ENCODE peak calls at places on chromosome 12, in eight cellular contexts. G is BJ; Q is activated naive CD8-positive, alpha-beta T cell treated with anti-CD3 and anti-CD28 coated beads, Interleukin-2, amount 50 U/mL, for 24 hours; R is neuronal stem cell; K is stimulated activated CD8-positive, alpha-beta memory T cell treated with anti-CD3 and anti-CD28 coated beads, Interleukin-7, amount 100 ng/mL, for 24 hours; L is NCI-H1694; Z is GM10248; D is caudate nucleus. A is an unnamed sample.

GRCh38 chr12:108640802-108641445 is 7.2 kb upstream of the SELPLG start:
- DNase-seq in G (no peak), Q (no peak), R (no peak), K (no peak), L (no peak), Z (no peak), D (no peak), A (no peak)

GRCh38 chr12:96033549-96034389 is 1.6 kb downstream of the LTA4H start:
- DNase-seq in G (no peak), Q (no peak), R (no peak), K (no peak), L (no peak), Z (no peak), D (no peak), A (no peak)

GRCh38 chr12:19436931-19437330 is 2.4 kb upstream of the AEBP2 start:
- DNase-seq in G (no peak), Q (no peak), R (no peak), K (no peak), L (no peak), Z (no peak), D (no peak), A (no peak)

GRCh38 chr12:116347265-116347664 is 69.8 kb upstream of the MED13L start:
- DNase-seq in G (no peak), Q (no peak), R (no peak), K (no peak), L (no peak), Z (no peak), D (no peak), A (no peak)

GRCh38 chr12:131151558-131152345 is 198.0 kb downstream of the ADGRD1 start:
- DNase-seq in G (no peak), Q (no peak), R (no peak), K (no peak), L (no peak), Z (no peak), D (no peak), A (no peak)

GRCh38 chr12:106084048-106084671 is 54.6 kb downstream of the NUAK1 start:
- DNase-seq in G (peak; percentile 92), Q (no peak), R (peak; percentile 81), K (no peak), L (no peak), Z (no peak), D (no peak), A (peak; percentile 88)

GRCh38 chr12:6276936-6277615 is 33.4 kb upstream of the PLEKHG6 start:
- DNase-seq in G (no peak), Q (no peak), R (no peak), K (no peak), L (no peak), Z (peak; percentile 6), D (no peak), A (no peak)

GRCh38 chr12:111313833-111314259 is 55.0 kb downstream of the PHETA1 start:
- DNase-seq in G (peak; percentile 6), Q (peak; percentile 80), R (peak; percentile 81), K (peak; percentile 58), L (peak; percentile 36), Z (peak; percentile 88), D (peak; percentile 24), A (no peak)

GRCh38 chr12:128794661-128795529 is 28.9 kb downstream of the SLC15A4 start:
- DNase-seq in G (no peak), Q (no peak), R (no peak), K (no peak), L (no peak), Z (no peak), D (no peak), A (no peak)

GRCh38 chr12:89756638-89757321 is 48.1 kb upstream of the ATP2B1 start:
- DNase-seq in G (peak; percentile 98), Q (no peak), R (no peak), K (no peak), L (no peak), Z (peak; percentile 79), D (no peak), A (peak; percentile 99)

GRCh38 chr12:53224268-53224896 is 7.6 kb downstream of the RARG start:
- DNase-seq in G (no peak), Q (no peak), R (no peak), K (no peak), L (peak; percentile 39), Z (no peak), D (no peak), A (no peak)

GRCh38 chr12:100826323-100826722 is 31.7 kb downstream of the ANO4 start:
- DNase-seq in G (no peak), Q (peak; percentile 7), R (peak; percentile 63), K (no peak), L (no peak), Z (no peak), D (no peak), A (no peak)

GRCh38 chr12:115183752-115184151 is 499.8 kb upstream of the TBX3 start:
- DNase-seq in G (no peak), Q (no peak), R (no peak), K (no peak), L (no peak), Z (no peak), D (no peak), A (no peak)

GRCh38 chr12:88625316-88625715 is 45.0 kb upstream of the KITLG start:
- DNase-seq in G (no peak), Q (no peak), R (no peak), K (no peak), L (no peak), Z (no peak), D (no peak), A (no peak)

GRCh38 chr12:60194682-60195081 is 598.9 kb downstream of the SLC16A7 start:
- DNase-seq in G (no peak), Q (no peak), R (no peak), K (no peak), L (no peak), Z (no peak), D (no peak), A (no peak)

GRCh38 chr12:3752096-3752709 is 706 bp downstream of the CRACR2A start:
- DNase-seq in G (no peak), Q (peak; percentile 70), R (no peak), K (no peak), L (no peak), Z (peak; percentile 87), D (no peak), A (no peak)

GRCh38 chr12:58961906-58962305 is 41.6 kb upstream of the LRIG3 start:
- DNase-seq in G (no peak), Q (no peak), R (no peak), K (no peak), L (no peak), Z (no peak), D (no peak), A (no peak)

GRCh38 chr12:68891141-68891540 is 41.8 kb downstream of the CPM start:
- DNase-seq in G (no peak), Q (no peak), R (no peak), K (no peak), L (no peak), Z (no peak), D (no peak), A (no peak)

GRCh38 chr12:47121146-47121545 is 41.4 kb upstream of the AMIGO2 start:
- DNase-seq in G (no peak), Q (no peak), R (no peak), K (no peak), L (no peak), Z (no peak), D (no peak), A (no peak)

GRCh38 chr12:107767466-107767865 is 6.5 kb upstream of the PRDM4 start:
- DNase-seq in G (no peak), Q (no peak), R (no peak), K (no peak), L (no peak), Z (no peak), D (no peak), A (no peak)

GRCh38 chr12:56694161-56694560 is 6.1 kb upstream of the PTGES3 start:
- DNase-seq in G (no peak), Q (no peak), R (no peak), K (no peak), L (no peak), Z (no peak), D (no peak), A (no peak)

GRCh38 chr12:8844665-8845064 is 22.2 kb downstream of the A2ML1 start:
- DNase-seq in G (no peak), Q (no peak), R (no peak), K (no peak), L (no peak), Z (no peak), D (no peak), A (no peak)

GRCh38 chr12:132711169-132711843 is 664 bp downstream of the PGAM5 start:
- DNase-seq in G (no peak), Q (peak; percentile 34), R (no peak), K (no peak), L (no peak), Z (peak; percentile 53), D (no peak), A (no peak)

GRCh38 chr12:19095869-19096480 is 33.6 kb upstream of the PLEKHA5 start:
- DNase-seq in G (no peak), Q (no peak), R (no peak), K (no peak), L (no peak), Z (no peak), D (no peak), A (no peak)